ENCODE peak calls at places on chromosome 1, in five cellular contexts. T is GM23248, Y is mesendoderm, S is NCI-H69, M is Kasumi-1. H is an unnamed sample.

GRCh38 chr1:29703596-29703995 is 467.3 kb downstream of the PTPRU start:
- DNase-seq in T (peak; percentile 74), Y (peak; percentile 64), S (peak; percentile 74), M (peak; percentile 7), H (no peak)

GRCh38 chr1:52856026-52856425 is 13.5 kb downstream of the ZYG11A start:
- DNase-seq in T (no peak), Y (peak; percentile 27), S (no peak), M (no peak), H (no peak)

GRCh38 chr1:204868340-204868700 is 2.3 kb upstream of the NFASC start:
- DNase-seq in T (no peak), Y (no peak), S (peak; percentile 49), M (no peak), H (no peak)

GRCh38 chr1:206476058-206476457 is 5.8 kb downstream of the IKBKE start:
- DNase-seq in T (no peak), Y (no peak), S (no peak), M (no peak), H (no peak)

GRCh38 chr1:55580845-55581332 is 365.7 kb upstream of the USP24 start:
- DNase-seq in T (peak; percentile 95), Y (peak; percentile 14), S (no peak), M (no peak), H (no peak)

GRCh38 chr1:177567393-177567792 is 396.6 kb downstream of the BRINP2 start:
- DNase-seq in T (peak; percentile 41), Y (peak; percentile 40), S (peak; percentile 2), M (peak; percentile 3), H (no peak)

GRCh38 chr1:214551436-214552173 is at the start of gene PTPN14:
- DNase-seq in T (peak; percentile 98), Y (peak; percentile 99), S (peak; percentile 83), M (peak; percentile 61), H (peak; percentile 96)

GRCh38 chr1:210489491-210489890 is 160.8 kb downstream of the HHAT start:
- DNase-seq in T (no peak), Y (no peak), S (peak; percentile 58), M (no peak), H (no peak)

GRCh38 chr1:209435654-209436566 is 147.6 kb upstream of the CAMK1G start:
- DNase-seq in T (peak; percentile 75), Y (peak; percentile 96), S (peak; percentile 77), M (peak; percentile 32), H (no peak)

GRCh38 chr1:17831619-17832018 is 76.5 kb downstream of the ACTL8 start:
- DNase-seq in T (peak; percentile 68), Y (peak; percentile 85), S (no peak), M (peak; percentile 39), H (no peak)

GRCh38 chr1:29279896-29280779 is 43.8 kb downstream of the PTPRU start:
- DNase-seq in T (peak; percentile 43), Y (no peak), S (no peak), M (no peak), H (peak; percentile 74)

GRCh38 chr1:32335951-32336867 is at the start of gene MARCKSL1:
- DNase-seq in T (peak; percentile 79), Y (peak; percentile 84), S (peak; percentile 82), M (peak; percentile 40), H (peak; percentile 75)

GRCh38 chr1:91803847-91804545 is 82.0 kb downstream of the TGFBR3 start:
- DNase-seq in T (peak; percentile 40), Y (no peak), S (peak; percentile 33), M (peak; percentile 40), H (no peak)

H was measured in chondrocyte.